ENCODE peak calls at places on chromosomes 13 and 19, in four cellular contexts. R is aorta; B is kidney glomerular epithelial cell; M is naive thymus-derived CD8-positive, alpha-beta T cell. Z is an unnamed sample.

GRCh38 chr13:105642511-105642958 is 892.9 kb downstream of the EFNB2 start:
- DNase-seq in R (no peak), B (peak), M (no peak), Z (no peak)

GRCh38 chr13:33543631-33544030 is 258.1 kb upstream of the STARD13 start:
- DNase-seq in R (no peak), B (no peak), M (no peak), Z (no peak)

GRCh38 chr19:6556480-6556879 is 25.7 kb downstream of the TNFSF9 start:
- DNase-seq in R (no peak), B (peak), M (no peak), Z (no peak)

GRCh38 chr19:17616961-17617806 is 61.7 kb downstream of the COLGALT1 start:
- DNase-seq in R (no peak), B (no peak), M (peak), Z (no peak)

GRCh38 chr19:17766543-17767131 is 15.4 kb downstream of the FCHO1 start:
- DNase-seq in R (peak), B (peak), M (no peak), Z (no peak)

GRCh38 chr13:102610296-102610895 is 13.6 kb downstream of the TPP2 start:
- DNase-seq in R (no peak), B (no peak), M (no peak), Z (no peak)

GRCh38 chr19:7575426-7576040 is 20.1 kb upstream of the CAMSAP3 start:
- DNase-seq in R (no peak), B (no peak), M (no peak), Z (no peak)

GRCh38 chr13:110885966-110886365 is 28.9 kb downstream of the ANKRD10 start:
- DNase-seq in R (no peak), B (no peak), M (no peak), Z (no peak)

GRCh38 chr13:32254416-32254815 is 60.7 kb downstream of the ZAR1L start:
- DNase-seq in R (no peak), B (no peak), M (no peak), Z (no peak)

GRCh38 chr13:99812611-99813010 is 159.0 kb downstream of the ZIC5 start:
- DNase-seq in R (no peak), B (peak), M (no peak), Z (no peak)

GRCh38 chr13:47420012-47420411 is 523.2 kb upstream of the HTR2A start:
- DNase-seq in R (no peak), B (no peak), M (no peak), Z (no peak)

GRCh38 chr19:8302734-8303133 is 5.4 kb downstream of the CD320 start:
- DNase-seq in R (no peak), B (no peak), M (no peak), Z (no peak)

GRCh38 chr19:33812388-33813330 is 16.0 kb downstream of the KCTD15 start:
- DNase-seq in R (peak), B (no peak), M (no peak), Z (no peak)

GRCh38 chr13:52845766-52846566 is 2.5 kb downstream of the PCDH8 start:
- DNase-seq in R (peak), B (no peak), M (no peak), Z (no peak)

GRCh38 chr19:5292843-5293606 is 47.6 kb downstream of the PTPRS start:
- DNase-seq in R (peak), B (peak), M (peak), Z (peak)

Z was measured in T follicular helper cell.